ENCODE peak calls at places on chromosomes 12 and 14, in nine cellular contexts. Q is AG04450, L is pancreas, M is WTC11, H is Calu3, X is foreskin fibroblast, G is AG10803, O is H9, E is PC-3. V is an unnamed sample.

GRCh38 chr14:58637040-58637390 is 747 bp upstream of the DACT1 start:
- DNase-seq in H (no peak), L (no peak), G (peak; percentile 89), E (peak; percentile 82), Q (peak; percentile 81), M (no peak), O (no peak), X (peak; percentile 83), V (peak; percentile 82)

GRCh38 chr12:79848321-79848720 is 86.6 kb downstream of the PPP1R12A start:
- DNase-seq in M (no peak), H (no peak), L (no peak), G (no peak), E (no peak), Q (peak; percentile 13), X (no peak), O (no peak), V (no peak)

GRCh38 chr12:14259481-14260010 is 105.9 kb upstream of the ATF7IP start:
- DNase-seq in G (no peak), E (no peak), Q (no peak), L (no peak), H (no peak), M (no peak), O (no peak), X (no peak), V (no peak)

GRCh38 chr14:93789366-93790130 is 1.3 kb upstream of the PRIMA1 start:
- DNase-seq in M (peak; percentile 18), E (no peak), G (no peak), Q (no peak), H (no peak), L (no peak), X (no peak), O (peak; percentile 54), V (no peak)

GRCh38 chr14:101325319-101325718 is 236.0 kb upstream of the DIO3 start:
- DNase-seq in G (no peak), E (no peak), O (no peak), H (no peak), M (no peak), X (no peak), Q (no peak), L (no peak), V (no peak)

GRCh38 chr14:25006961-25007795 is 42.8 kb downstream of the STXBP6 start:
- DNase-seq in X (peak; percentile 89), L (no peak), M (no peak), G (peak; percentile 91), H (peak; percentile 37), E (peak; percentile 62), O (no peak), Q (peak; percentile 8), V (peak; percentile 85)

GRCh38 chr12:93163260-93164036 is 214.3 kb upstream of the NUDT4 start:
- DNase-seq in H (no peak), O (no peak), M (no peak), L (no peak), E (peak; percentile 26), G (peak; percentile 95), X (peak; percentile 73), Q (peak; percentile 72), V (peak; percentile 83)

GRCh38 chr12:18811268-18811667 is 73.3 kb downstream of the CAPZA3 start:
- DNase-seq in X (no peak), Q (no peak), E (no peak), M (no peak), O (no peak), G (peak; percentile 37), H (no peak), L (no peak), V (no peak)

GRCh38 chr12:180445-180844 is 33.5 kb downstream of the SLC6A12 start:
- DNase-seq in M (no peak), X (no peak), E (no peak), O (no peak), L (peak; percentile 42), H (no peak), Q (no peak), G (no peak), V (no peak)

GRCh38 chr14:68404652-68405183 is 388.1 kb downstream of the ZFP36L1 start:
- DNase-seq in O (no peak), E (no peak), M (no peak), X (no peak), Q (no peak), H (no peak), G (no peak), L (no peak), V (no peak)

GRCh38 chr14:53915364-53916014 is 41.1 kb downstream of the BMP4 start:
- DNase-seq in G (no peak), Q (no peak), M (no peak), L (no peak), X (no peak), E (no peak), O (no peak), H (no peak), V (no peak)

GRCh38 chr12:59689776-59690175 is 93.9 kb downstream of the SLC16A7 start:
- DNase-seq in L (no peak), M (no peak), G (peak; percentile 44), O (no peak), E (peak; percentile 5), Q (no peak), H (no peak), X (peak; percentile 14), V (no peak)

GRCh38 chr12:56994231-56994746 is 12.1 kb downstream of the ZBTB39 start:
- DNase-seq in O (peak; percentile 29), Q (no peak), H (no peak), X (no peak), L (no peak), M (no peak), G (no peak), E (no peak), V (no peak)

GRCh38 chr14:29085546-29085945 is 319.0 kb downstream of the FOXG1 start:
- DNase-seq in O (peak; percentile 35), L (no peak), G (peak; percentile 3), M (no peak), E (peak; percentile 41), Q (no peak), H (peak; percentile 12), X (no peak), V (no peak)

GRCh38 chr12:117507547-117507946 is 146.1 kb upstream of the NOS1 start:
- DNase-seq in E (peak; percentile 13), L (no peak), M (no peak), H (no peak), X (no peak), G (no peak), O (no peak), Q (no peak), V (no peak)

GRCh38 chr14:68662395-68662794 is 130.5 kb downstream of the ZFP36L1 start:
- DNase-seq in X (no peak), M (no peak), H (no peak), E (no peak), O (no peak), G (peak; percentile 48), L (no peak), Q (no peak), V (no peak)

GRCh38 chr12:47277972-47278448 is 198.3 kb upstream of the AMIGO2 start:
- DNase-seq in L (no peak), H (peak; percentile 28), G (peak; percentile 95), M (no peak), X (peak; percentile 81), E (peak; percentile 97), Q (peak; percentile 61), O (no peak), V (peak; percentile 52)

GRCh38 chr12:15756822-15757221 is 32.4 kb downstream of the EPS8 start:
- DNase-seq in H (no peak), O (no peak), L (no peak), X (no peak), M (no peak), Q (no peak), G (peak; percentile 79), E (peak; percentile 29), V (no peak)

GRCh38 chr14:96617635-96618034 is 115.5 kb downstream of the PAPOLA start:
- DNase-seq in G (no peak), E (no peak), X (no peak), M (no peak), L (no peak), Q (no peak), O (no peak), H (no peak), V (no peak)

GRCh38 chr14:23633160-23633701 is 2.9 kb upstream of the DHRS2 start:
- DNase-seq in G (no peak), Q (no peak), M (no peak), X (no peak), H (no peak), O (peak; percentile 52), E (no peak), L (no peak), V (no peak)
- TF ChIP-seq CTCF in G (no peak), Q (no peak), M (no peak), X (no peak), H (no peak), O (peak; percentile 28), E (no peak), L (no peak), V (no peak)

GRCh38 chr12:3207858-3208257 is 130.7 kb downstream of the TSPAN9 start:
- DNase-seq in H (no peak), L (no peak), E (no peak), O (peak; percentile 83), X (no peak), M (peak; percentile 81), G (no peak), Q (no peak), V (no peak)
- TF ChIP-seq CTCF in H (no peak), L (no peak), E (peak; percentile 50), O (peak; percentile 91), X (no peak), M (peak; percentile 59), G (no peak), Q (no peak), V (no peak)

DNA sequence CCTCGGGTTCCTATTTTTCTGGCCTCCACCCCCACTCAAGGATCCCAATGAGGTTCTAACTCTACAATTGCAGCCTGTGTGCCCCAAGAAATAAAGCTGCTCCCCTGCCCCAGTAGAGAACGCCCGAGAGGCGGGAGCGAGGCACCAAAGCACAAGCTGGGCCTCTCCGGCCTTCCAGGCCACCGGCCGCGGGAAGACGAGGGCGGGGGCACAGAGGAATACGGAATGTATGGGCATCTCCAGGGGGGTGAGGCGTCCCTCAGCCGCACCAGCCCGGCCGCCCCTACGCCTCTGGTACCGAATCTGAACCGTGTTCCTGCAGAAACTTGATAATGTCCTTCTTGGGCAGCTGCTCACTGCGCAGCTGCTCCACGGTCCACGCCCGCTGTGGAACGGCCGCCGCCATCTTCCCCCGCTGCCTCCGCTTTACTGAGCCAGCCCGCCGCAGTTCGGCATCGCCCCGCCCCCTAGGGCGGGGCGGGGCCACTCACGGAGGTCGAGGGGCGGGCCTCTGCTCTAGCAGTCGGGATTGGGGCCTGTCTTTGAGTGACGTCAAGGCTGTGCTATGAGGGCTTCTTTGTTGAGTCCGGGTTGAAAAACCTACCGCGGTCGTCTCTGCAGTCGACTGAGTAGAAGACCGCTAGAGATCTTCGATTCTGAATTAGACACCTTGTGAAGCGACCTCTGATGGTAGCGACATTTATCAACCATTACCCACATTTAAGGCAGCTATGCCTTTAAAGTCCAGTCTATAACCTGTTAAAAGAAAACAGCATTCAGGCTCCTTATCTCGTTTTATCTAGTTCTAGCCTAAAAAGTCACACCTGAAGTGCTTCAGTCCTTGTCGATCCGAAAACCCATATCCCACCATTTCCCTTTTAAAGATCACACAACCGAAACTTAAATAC is at the start of gene FKBP3:
- DNase-seq in O (peak; percentile 98), Q (peak; percentile 97), L (peak; percentile 98), E (peak; percentile 99), H (peak; percentile 92), X (peak; percentile 99), M (peak; percentile 95), G (peak; percentile 99), V (peak; percentile 90)
- TF ChIP-seq CTCF in O (peak; percentile 31), Q (peak; percentile 24), L (no peak), E (peak; percentile 61), H (no peak), X (peak; percentile 5), M (no peak), G (peak; percentile 25), V (no peak)

GRCh38 chr12:111532741-111533140 is 66.4 kb downstream of the ATXN2 start:
- DNase-seq in G (no peak), O (no peak), L (no peak), E (no peak), H (no peak), M (no peak), X (no peak), Q (no peak), V (no peak)

GRCh38 chr12:111529424-111530368 is 69.4 kb downstream of the ATXN2 start:
- DNase-seq in M (peak; percentile 69), E (peak; percentile 71), L (peak; percentile 22), X (peak; percentile 33), H (peak; percentile 68), G (peak; percentile 58), O (peak; percentile 79), Q (peak; percentile 18), V (peak; percentile 6)
- TF ChIP-seq CTCF in M (peak; percentile 46), E (peak; percentile 92), L (peak; percentile 46), X (peak; percentile 61), H (peak; percentile 71), G (peak; percentile 78), O (peak; percentile 81), Q (peak; percentile 77), V (peak; percentile 74)